ENCODE peak calls at places on chromosomes 5 and 9, in four cellular contexts. O is colonic mucosa, J is astrocyte, W is Peyer's patch. S is an unnamed sample.
A peak's percentile ranks its signal among the peaks of the same experiment; 100 is the strongest.

GRCh38 chr5:125129151-125129806 is 382.8 kb upstream of the ZNF608 start:
- DNase-seq in O (no peak), J (peak; percentile 17), W (no peak), S (peak; percentile 61)

GRCh38 chr9:20356392-20357206 is 265.7 kb downstream of the MLLT3 start:
- DNase-seq in O (peak; percentile 77), J (peak; percentile 66), W (peak; percentile 53), S (peak; percentile 76)

GRCh38 chr5:135089912-135090311 is 55.9 kb upstream of the PITX1 start:
- DNase-seq in O (no peak), J (no peak), W (peak; percentile 20), S (no peak)

GRCh38 chr5:1763548-1763911 is 36.1 kb downstream of the MRPL36 start:
- DNase-seq in O (no peak), J (peak; percentile 35), W (peak; percentile 53), S (no peak)

GRCh38 chr5:96958977-96959376 is 23.1 kb downstream of the LNPEP start:
- DNase-seq in O (no peak), J (no peak), W (no peak), S (no peak)

GRCh38 chr5:127697894-127698600 is 5.1 kb upstream of the CCDC192 start:
- DNase-seq in O (no peak), J (peak; percentile 88), W (peak; percentile 49), S (no peak)

GRCh38 chr9:3809724-3810123 is 283.9 kb upstream of the RFX3 start:
- DNase-seq in O (no peak), J (no peak), W (no peak), S (peak; percentile 81)

GRCh38 chr5:173329370-173330150 is 1.3 kb upstream of the STC2 start:
- DNase-seq in O (no peak), J (no peak), W (no peak), S (no peak)

GRCh38 chr5:79495311-79495710 is 18.6 kb downstream of the HOMER1 start:
- DNase-seq in O (no peak), J (peak; percentile 47), W (no peak), S (peak; percentile 71)

GRCh38 chr5:71757590-71758543 is 38.8 kb downstream of the CARTPT start:
- DNase-seq in O (peak; percentile 55), J (peak; percentile 53), W (peak; percentile 72), S (peak; percentile 5)

GRCh38 chr5:81650992-81651391 is 99.9 kb downstream of the SSBP2 start:
- DNase-seq in O (no peak), J (no peak), W (no peak), S (no peak)

GRCh38 chr5:44875661-44876250 is 67.0 kb downstream of the MRPS30 start:
- DNase-seq in O (no peak), J (peak; percentile 92), W (no peak), S (peak; percentile 97)

GRCh38 chr5:170407062-170407461 is 17.9 kb upstream of the KCNMB1 start:
- DNase-seq in O (no peak), J (no peak), W (no peak), S (no peak)

GRCh38 chr5:90917928-90918327 is 359.3 kb downstream of the ADGRV1 start:
- DNase-seq in O (no peak), J (no peak), W (no peak), S (no peak)

GRCh38 chr9:109161471-109161870 is 5.6 kb downstream of the FRRS1L start:
- DNase-seq in O (no peak), J (no peak), W (no peak), S (no peak)

GRCh38 chr5:174609116-174609515 is 115.3 kb upstream of the MSX2 start:
- DNase-seq in O (no peak), J (peak; percentile 42), W (peak; percentile 55), S (no peak)

GRCh38 chr9:136808781-136809158 is 1.0 kb downstream of the RABL6 start:
- DNase-seq in O (no peak), J (peak; percentile 40), W (no peak), S (no peak)

GRCh38 chr5:155402927-155403645 is 389.5 kb downstream of the KIF4B start:
- DNase-seq in O (no peak), J (no peak), W (no peak), S (peak; percentile 100)

GRCh38 chr5:165579911-165580310 is 2074.5 kb downstream of the MAT2B start:
- DNase-seq in O (no peak), J (peak; percentile 45), W (no peak), S (no peak)

GRCh38 chr5:26482817-26483375 is 555.5 kb downstream of the CDH9 start:
- DNase-seq in O (no peak), J (no peak), W (no peak), S (no peak)

GRCh38 chr9:123928471-123929176 is 1.3 kb downstream of the DENND1A start:
- DNase-seq in O (peak; percentile 36), J (peak; percentile 25), W (no peak), S (no peak)

GRCh38 chr5:63262191-63262981 is 683.8 kb downstream of the LRRC70 start:
- DNase-seq in O (no peak), J (peak; percentile 42), W (no peak), S (peak; percentile 60)

GRCh38 chr5:82445729-82446349 is 167.7 kb upstream of the RPS23 start:
- DNase-seq in O (no peak), J (no peak), W (no peak), S (no peak)

GRCh38 chr9:116156621-116157314 is 3.2 kb downstream of the PAPPA start:
- DNase-seq in O (peak; percentile 43), J (peak; percentile 59), W (no peak), S (no peak)

GRCh38 chr9:116168231-116168630 is 14.6 kb downstream of the PAPPA start:
- DNase-seq in O (no peak), J (no peak), W (no peak), S (no peak)

GRCh38 chr9:121826711-121827110 is 175.3 kb downstream of the DAB2IP start:
- DNase-seq in O (no peak), J (no peak), W (no peak), S (no peak)

DNA sequence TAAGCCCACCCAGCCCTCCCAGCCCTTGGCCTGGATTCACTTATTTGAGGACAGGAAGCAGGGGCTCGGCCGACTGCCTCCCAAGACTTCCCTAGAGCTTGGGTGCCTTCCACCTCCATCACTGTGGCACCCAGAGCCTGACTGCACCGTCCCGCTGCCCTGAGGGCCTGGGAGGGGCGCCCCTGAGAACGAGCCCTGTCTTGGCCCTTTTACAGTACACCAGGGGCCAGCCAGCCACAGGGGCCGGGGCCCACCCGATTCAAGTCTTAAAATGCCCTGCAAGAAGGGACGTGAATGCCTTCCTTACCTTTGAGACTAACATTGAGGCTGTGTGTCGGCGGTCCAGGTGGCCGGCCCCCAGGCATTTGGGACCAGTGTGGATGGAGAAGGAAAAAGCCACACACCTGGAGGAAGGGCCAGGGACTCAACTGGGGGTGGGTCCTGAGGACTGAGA is 16.9 kb downstream of the FAM78A start:
- DNase-seq in O (no peak), J (no peak), W (no peak), S (no peak)
- TF ChIP-seq CTCF in O (no peak), J (no peak), W (no peak), S (no peak)

DNA sequence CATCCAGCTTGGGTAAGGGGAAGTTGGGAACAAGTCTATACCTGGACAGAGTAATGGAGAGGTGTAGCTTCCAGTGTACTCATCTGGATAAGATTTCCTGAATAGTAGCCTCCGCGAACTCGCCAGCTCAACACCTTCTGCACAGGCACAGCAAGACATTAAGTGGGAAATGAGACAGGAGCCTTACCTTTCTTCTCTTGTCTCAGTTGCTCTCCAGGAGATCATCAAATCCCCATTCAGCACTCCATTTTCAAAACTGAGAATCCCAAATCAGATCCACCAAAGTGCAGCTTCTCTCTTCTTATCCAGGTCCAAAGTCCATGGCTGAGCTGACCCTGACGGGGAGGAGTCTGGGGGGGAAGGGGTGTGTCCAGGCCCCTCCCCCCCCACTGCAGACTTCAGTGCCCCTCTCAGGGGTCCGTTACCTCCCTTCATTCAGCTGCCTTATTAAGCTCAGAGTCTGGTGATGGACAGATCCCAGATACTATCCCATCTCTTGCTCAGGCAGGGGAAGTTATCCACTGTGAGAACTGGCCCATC is 5.9 kb upstream of the MGAT1 start:
- DNase-seq in O (no peak), J (no peak), W (no peak), S (peak; percentile 38)
- H3K4me1 ChIP-seq in O (peaks cover 29% of the 10 kb centered on the region), J (peaks cover 29% of the 10 kb centered on the region), W (peaks cover 4% of the 10 kb centered on the region), S (peaks cover 12% of the 10 kb centered on the region)

GRCh38 chr5:181186902-181187499 is 18.0 kb downstream of the TRIM7 start:
- DNase-seq in O (no peak), J (no peak), W (no peak), S (no peak)
- H3K27ac ChIP-seq in O (no peak overlapping the region), J (no peak overlapping the region), W (peak overlapping the region; percentile 77), S (no peak overlapping the region)

DNA sequence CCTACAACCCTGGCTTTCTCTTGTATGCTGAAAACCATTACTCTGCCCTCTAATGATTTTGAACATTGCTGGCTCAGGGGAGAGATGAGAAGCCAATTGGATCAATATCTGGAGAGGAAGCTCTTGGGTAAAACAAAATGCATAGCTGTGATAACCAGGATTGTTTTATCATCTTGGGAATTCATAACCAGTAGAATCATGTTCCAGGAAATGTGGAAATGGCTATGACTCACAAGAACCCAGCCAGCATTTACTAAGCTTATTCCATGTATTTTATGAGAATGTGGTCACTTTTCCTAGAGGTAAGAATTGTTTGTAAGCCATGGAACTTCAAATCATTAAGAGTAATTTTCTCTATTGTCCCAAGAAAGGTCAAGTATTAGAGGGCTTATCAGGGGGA is 51.1 kb upstream of the CTNND2 start:
- DNase-seq in O (no peak), J (peak; percentile 55), W (no peak), S (peak; percentile 58)
- TF ChIP-seq CTCF in O (no peak), J (no peak), W (no peak), S (no peak)

GRCh38 chr9:127977877-127978647 is 2.7 kb downstream of the EEIG1 start:
- DNase-seq in O (peak; percentile 74), J (peak; percentile 80), W (peak; percentile 79), S (no peak)
- H3K4me1 ChIP-seq in O (peaks cover 42% of the 10 kb centered on the region), J (peaks cover 45% of the 10 kb centered on the region), W (peaks cover 6% of the 10 kb centered on the region), S (peaks cover 3% of the 10 kb centered on the region)

GRCh38 chr9:38067892-38068615 is 973 bp downstream of the SHB start:
- DNase-seq in O (no peak), J (no peak), W (no peak), S (no peak)

GRCh38 chr9:38066167-38066906 is 2.7 kb downstream of the SHB start:
- DNase-seq in O (peak; percentile 46), J (no peak), W (no peak), S (no peak)

GRCh38 chr9:38068616-38068865 is 486 bp downstream of the SHB start:
- DNase-seq in O (peak; percentile 49), J (no peak), W (peak; percentile 75), S (no peak)

GRCh38 chr9:38066907-38067610 is 2.0 kb downstream of the SHB start:
- DNase-seq in O (peak; percentile 84), J (no peak), W (peak; percentile 80), S (no peak)

GRCh38 chr9:38067611-38067891 is 1.5 kb downstream of the SHB start:
- DNase-seq in O (no peak), J (no peak), W (peak; percentile 71), S (no peak)
- H3K27ac ChIP-seq in O (peak overlapping the region; percentile 89), J (peak overlapping the region; percentile 82), W (peak overlapping the region; percentile 98), S (peak overlapping the region; percentile 31)

DNA sequence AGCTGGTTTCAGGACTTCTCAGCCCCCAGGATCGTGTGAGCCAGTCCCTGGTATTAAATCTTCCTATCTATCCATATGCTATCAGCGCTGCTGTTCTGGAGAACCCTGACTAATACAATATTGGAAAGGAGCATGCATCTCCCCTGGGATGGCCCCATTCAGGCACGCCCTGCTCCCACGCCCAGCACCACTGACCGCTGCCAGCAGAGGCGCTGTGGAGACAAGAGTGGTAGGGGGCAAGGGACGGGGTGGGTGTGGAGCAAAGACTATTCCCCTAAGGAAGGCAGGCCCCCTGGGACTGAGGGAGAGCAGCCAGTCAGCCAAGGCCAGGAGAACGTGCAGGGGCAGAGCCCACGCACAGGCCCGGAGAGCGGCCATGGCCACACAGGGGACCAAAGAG is 116.0 kb downstream of the VAV2 start:
- DNase-seq in O (peak; percentile 33), J (no peak), W (no peak), S (no peak)
- TF ChIP-seq CTCF in O (no peak), J (peak; percentile 7), W (no peak), S (peak; percentile 74)